ENCODE peak calls at places on chromosome 5, in nine cellular contexts. One of them, this sample, is unnamed.

GRCh38 chr5:66273131-66273530 is 129.0 kb downstream of the SREK1 start:
- DNase-seq in HTR-8/SVneo: no peak
- DNase-seq in substantia nigra: no peak
- DNase-seq in stimulated activated CD4-positive, alpha-beta T cell treated with anti-CD3 and anti-CD28 coated beads, Interleukin-4, amount 100 ng/mL, for 24 hours: no peak
- DNase-seq in Right ventricle myocardium superior: no peak
- DNase-seq in COR-L47: no peak
- DNase-seq in memory B cell: no peak
- DNase-seq in tibial nerve: no peak
- DNase-seq in amniotic epithelial cell: no peak
- DNase-seq in this sample: no peak

GRCh38 chr5:132064140-132064539 is 3.7 kb downstream of the IL3 start:
- DNase-seq in HTR-8/SVneo: no peak
- DNase-seq in substantia nigra: no peak
- DNase-seq in stimulated activated CD4-positive, alpha-beta T cell treated with anti-CD3 and anti-CD28 coated beads, Interleukin-4, amount 100 ng/mL, for 24 hours: no peak
- DNase-seq in Right ventricle myocardium superior: no peak
- DNase-seq in COR-L47: no peak
- DNase-seq in memory B cell: no peak
- DNase-seq in tibial nerve: no peak
- DNase-seq in amniotic epithelial cell: no peak
- DNase-seq in this sample: no peak

GRCh38 chr5:1437876-1438559 is 7.2 kb downstream of the SLC6A3 start:
- DNase-seq in HTR-8/SVneo: no peak
- DNase-seq in substantia nigra: no peak
- DNase-seq in stimulated activated CD4-positive, alpha-beta T cell treated with anti-CD3 and anti-CD28 coated beads, Interleukin-4, amount 100 ng/mL, for 24 hours: no peak
- DNase-seq in Right ventricle myocardium superior: no peak
- DNase-seq in COR-L47: no peak
- DNase-seq in memory B cell: no peak
- DNase-seq in tibial nerve: no peak
- DNase-seq in amniotic epithelial cell: no peak
- DNase-seq in this sample: no peak

GRCh38 chr5:154756871-154757646 is 1.9 kb downstream of the LARP1 start:
- DNase-seq in HTR-8/SVneo: no peak
- DNase-seq in substantia nigra: peak; percentile 52
- DNase-seq in stimulated activated CD4-positive, alpha-beta T cell treated with anti-CD3 and anti-CD28 coated beads, Interleukin-4, amount 100 ng/mL, for 24 hours: peak; percentile 62
- DNase-seq in Right ventricle myocardium superior: peak; percentile 67
- DNase-seq in COR-L47: no peak
- DNase-seq in memory B cell: no peak
- DNase-seq in tibial nerve: no peak
- DNase-seq in amniotic epithelial cell: peak; percentile 42
- DNase-seq in this sample: no peak

GRCh38 chr5:6583049-6583880 is 49.6 kb downstream of the NSUN2 start:
- DNase-seq in HTR-8/SVneo: no peak
- DNase-seq in substantia nigra: no peak
- DNase-seq in stimulated activated CD4-positive, alpha-beta T cell treated with anti-CD3 and anti-CD28 coated beads, Interleukin-4, amount 100 ng/mL, for 24 hours: no peak
- DNase-seq in Right ventricle myocardium superior: no peak
- DNase-seq in COR-L47: no peak
- DNase-seq in memory B cell: peak; percentile 30
- DNase-seq in tibial nerve: no peak
- DNase-seq in amniotic epithelial cell: peak; percentile 15
- DNase-seq in this sample: peak; percentile 57

GRCh38 chr5:136192526-136193395 is at the start of gene SMIM32:
- DNase-seq in HTR-8/SVneo: peak; percentile 23
- DNase-seq in substantia nigra: no peak
- DNase-seq in stimulated activated CD4-positive, alpha-beta T cell treated with anti-CD3 and anti-CD28 coated beads, Interleukin-4, amount 100 ng/mL, for 24 hours: no peak
- DNase-seq in Right ventricle myocardium superior: no peak
- DNase-seq in COR-L47: peak; percentile 23
- DNase-seq in memory B cell: no peak
- DNase-seq in tibial nerve: no peak
- DNase-seq in amniotic epithelial cell: no peak
- DNase-seq in this sample: no peak

GRCh38 chr5:107652839-107653607 is 17.7 kb downstream of the EFNA5 start:
- DNase-seq in HTR-8/SVneo: no peak
- DNase-seq in substantia nigra: no peak
- DNase-seq in stimulated activated CD4-positive, alpha-beta T cell treated with anti-CD3 and anti-CD28 coated beads, Interleukin-4, amount 100 ng/mL, for 24 hours: no peak
- DNase-seq in Right ventricle myocardium superior: no peak
- DNase-seq in COR-L47: no peak
- DNase-seq in memory B cell: no peak
- DNase-seq in tibial nerve: no peak
- DNase-seq in amniotic epithelial cell: no peak
- DNase-seq in this sample: no peak

GRCh38 chr5:150419630-150420270 is 7.0 kb upstream of the CD74 start:
- DNase-seq in HTR-8/SVneo: no peak
- DNase-seq in substantia nigra: no peak
- DNase-seq in stimulated activated CD4-positive, alpha-beta T cell treated with anti-CD3 and anti-CD28 coated beads, Interleukin-4, amount 100 ng/mL, for 24 hours: no peak
- DNase-seq in Right ventricle myocardium superior: peak; percentile 13
- DNase-seq in COR-L47: no peak
- DNase-seq in memory B cell: peak; percentile 76
- DNase-seq in tibial nerve: no peak
- DNase-seq in amniotic epithelial cell: no peak
- DNase-seq in this sample: no peak

GRCh38 chr5:141664733-141665461 is 13.7 kb upstream of the FCHSD1 start:
- DNase-seq in HTR-8/SVneo: peak; percentile 76
- DNase-seq in substantia nigra: peak; percentile 28
- DNase-seq in stimulated activated CD4-positive, alpha-beta T cell treated with anti-CD3 and anti-CD28 coated beads, Interleukin-4, amount 100 ng/mL, for 24 hours: peak; percentile 79
- DNase-seq in Right ventricle myocardium superior: peak; percentile 87
- DNase-seq in COR-L47: peak; percentile 19
- DNase-seq in memory B cell: peak; percentile 70
- DNase-seq in tibial nerve: peak; percentile 82
- DNase-seq in amniotic epithelial cell: peak; percentile 57
- DNase-seq in this sample: peak; percentile 88

GRCh38 chr5:137492321-137492720 is 6.8 kb downstream of the SPOCK1 start:
- DNase-seq in HTR-8/SVneo: no peak
- DNase-seq in substantia nigra: no peak
- DNase-seq in stimulated activated CD4-positive, alpha-beta T cell treated with anti-CD3 and anti-CD28 coated beads, Interleukin-4, amount 100 ng/mL, for 24 hours: no peak
- DNase-seq in Right ventricle myocardium superior: no peak
- DNase-seq in COR-L47: no peak
- DNase-seq in memory B cell: no peak
- DNase-seq in tibial nerve: no peak
- DNase-seq in amniotic epithelial cell: peak; percentile 50
- DNase-seq in this sample: no peak

GRCh38 chr5:82176115-82176514 is 102.0 kb downstream of the RPS23 start:
- DNase-seq in HTR-8/SVneo: no peak
- DNase-seq in substantia nigra: no peak
- DNase-seq in stimulated activated CD4-positive, alpha-beta T cell treated with anti-CD3 and anti-CD28 coated beads, Interleukin-4, amount 100 ng/mL, for 24 hours: no peak
- DNase-seq in Right ventricle myocardium superior: no peak
- DNase-seq in COR-L47: no peak
- DNase-seq in memory B cell: no peak
- DNase-seq in tibial nerve: no peak
- DNase-seq in amniotic epithelial cell: peak; percentile 59
- DNase-seq in this sample: no peak

GRCh38 chr5:158152151-158152550 is 293.2 kb upstream of the CLINT1 start:
- DNase-seq in HTR-8/SVneo: no peak
- DNase-seq in substantia nigra: no peak
- DNase-seq in stimulated activated CD4-positive, alpha-beta T cell treated with anti-CD3 and anti-CD28 coated beads, Interleukin-4, amount 100 ng/mL, for 24 hours: no peak
- DNase-seq in Right ventricle myocardium superior: no peak
- DNase-seq in COR-L47: no peak
- DNase-seq in memory B cell: no peak
- DNase-seq in tibial nerve: no peak
- DNase-seq in amniotic epithelial cell: no peak
- DNase-seq in this sample: no peak

GRCh38 chr5:32066448-32066847 is 107.7 kb downstream of the GOLPH3 start:
- DNase-seq in HTR-8/SVneo: no peak
- DNase-seq in substantia nigra: no peak
- DNase-seq in stimulated activated CD4-positive, alpha-beta T cell treated with anti-CD3 and anti-CD28 coated beads, Interleukin-4, amount 100 ng/mL, for 24 hours: no peak
- DNase-seq in Right ventricle myocardium superior: no peak
- DNase-seq in COR-L47: no peak
- DNase-seq in memory B cell: no peak
- DNase-seq in tibial nerve: peak; percentile 28
- DNase-seq in amniotic epithelial cell: no peak
- DNase-seq in this sample: no peak

GRCh38 chr5:140298183-140298601 is 4.7 kb downstream of the PFDN1 start:
- DNase-seq in HTR-8/SVneo: no peak
- DNase-seq in substantia nigra: no peak
- DNase-seq in stimulated activated CD4-positive, alpha-beta T cell treated with anti-CD3 and anti-CD28 coated beads, Interleukin-4, amount 100 ng/mL, for 24 hours: no peak
- DNase-seq in Right ventricle myocardium superior: no peak
- DNase-seq in COR-L47: no peak
- DNase-seq in memory B cell: no peak
- DNase-seq in tibial nerve: no peak
- DNase-seq in amniotic epithelial cell: peak; percentile 62
- DNase-seq in this sample: no peak